ENCODE peak calls at places on chromosomes 4 and X, in four cellular contexts. W is osteocyte, O is endothelial cell, B is foreskin keratinocyte. U is an unnamed sample.

GRCh38 chr4:74055096-74055495 is 16.6 kb upstream of the CXCL3 start:
- DNase-seq in O (no peak), B (no peak), W (no peak), U (no peak)

GRCh38 chr4:56147371-56147770 is 198.6 kb downstream of the CEP135 start:
- DNase-seq in O (no peak), W (no peak), B (no peak), U (no peak)

GRCh38 chr4:160316036-160316435 is 1213.2 kb downstream of the RAPGEF2 start:
- DNase-seq in B (no peak), W (no peak), O (no peak), U (no peak)

GRCh38 chr4:85803846-85804245 is 328.9 kb downstream of the ARHGAP24 start:
- DNase-seq in B (no peak), O (no peak), W (no peak), U (no peak)

GRCh38 chr4:89708903-89709361 is 128.0 kb downstream of the SNCA start:
- DNase-seq in O (peak; percentile 29), W (no peak), B (no peak), U (no peak)

GRCh38 chr4:181819951-181820350 is 423.3 kb upstream of the TENM3 start:
- DNase-seq in W (no peak), B (no peak), O (no peak), U (no peak)

GRCh38 chrX:110241816-110242215 is 76.1 kb downstream of the AMMECR1 start:
- DNase-seq in W (no peak), B (no peak), O (no peak), U (no peak)

GRCh38 chr4:176377705-176378302 is 58.0 kb downstream of the SPCS3 start:
- DNase-seq in B (no peak), O (no peak), W (no peak), U (no peak)

GRCh38 chr4:137611998-137612700 is 79.9 kb upstream of the PCDH18 start:
- DNase-seq in W (no peak), O (no peak), B (no peak), U (no peak)

GRCh38 chrX:149877157-149877556 is 3.8 kb upstream of the MAGEA8 start:
- DNase-seq in B (no peak), O (no peak), W (no peak), U (no peak)

GRCh38 chrX:113512700-113513395 is 672.2 kb upstream of the AMOT start:
- DNase-seq in O (no peak), W (no peak), B (peak; percentile 66), U (no peak)

GRCh38 chr4:147683172-147683571 is 791 bp downstream of the PRMT9 start:
- DNase-seq in B (no peak), W (no peak), O (no peak), U (no peak)

GRCh38 chrX:39201305-39201990 is 400.2 kb downstream of the MID1IP1 start:
- DNase-seq in B (peak; percentile 56), O (no peak), W (no peak), U (no peak)

GRCh38 chrX:101265869-101266428 is 25.2 kb downstream of the TAF7L start:
- DNase-seq in B (no peak), O (no peak), W (no peak), U (no peak)

GRCh38 chr4:105963461-105964400 is 68.5 kb downstream of the NPNT start:
- DNase-seq in B (peak; percentile 91), O (no peak), W (no peak), U (no peak)

GRCh38 chr4:109729155-109729562 is 711 bp downstream of the PLA2G12A start:
- DNase-seq in O (no peak), W (no peak), B (no peak), U (no peak)

GRCh38 chrX:133598596-133599334 is 183.5 kb upstream of the GPC4 start:
- DNase-seq in O (no peak), B (no peak), W (no peak), U (no peak)

GRCh38 chrX:119040432-119040831 is 32.4 kb upstream of the CT47C1 start:
- DNase-seq in O (no peak), B (no peak), W (no peak), U (no peak)

GRCh38 chrX:95885074-95885473 is 799.6 kb upstream of the DIAPH2 start:
- DNase-seq in B (no peak), O (no peak), W (no peak), U (no peak)

GRCh38 chr4:148293571-148293970 is 148.6 kb downstream of the NR3C2 start:
- DNase-seq in B (no peak), W (no peak), O (no peak), U (no peak)

GRCh38 chrX:1476682-1477081 is 24.0 kb upstream of the ASMTL start:
- DNase-seq in W (peak; percentile 66), O (no peak), B (no peak), U (no peak)

GRCh38 chrX:103464071-103464773 is 55.1 kb downstream of the RAB40A start:
- DNase-seq in B (no peak), W (no peak), O (peak; percentile 22), U (no peak)

GRCh38 chr4:150199056-150199455 is 120.8 kb downstream of the DCLK2 start:
- DNase-seq in O (no peak), B (no peak), W (no peak), U (no peak)

DNA sequence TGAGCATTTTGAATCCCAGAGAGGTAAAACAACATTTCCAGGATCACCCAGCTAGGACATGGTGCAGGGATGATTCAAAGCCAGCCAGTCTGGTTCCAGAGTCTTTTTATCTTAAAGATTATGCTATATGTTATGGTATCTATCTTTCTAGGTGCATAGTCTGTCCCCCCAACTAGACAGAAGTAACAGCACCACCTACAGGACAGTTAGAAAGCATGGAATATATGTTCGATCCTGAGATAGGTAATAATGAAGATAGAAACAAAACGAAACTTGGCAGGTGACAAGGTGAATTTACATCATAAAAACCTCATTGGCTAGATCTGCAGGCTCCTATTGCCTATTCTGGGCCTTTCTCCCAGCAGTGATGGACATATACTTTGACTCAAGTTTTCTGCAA is 723.2 kb downstream of the SMARCA1 start:
- DNase-seq in B (no peak), O (no peak), W (no peak), U (no peak)
- TF ChIP-seq CTCF in B (peak; percentile 5), O (no peak), W (no peak), U (no peak)

GRCh38 chrX:57083143-57083542 is 38.2 kb downstream of the SPIN2B start:
- DNase-seq in W (no peak), O (no peak), B (no peak), U (no peak)
- TF ChIP-seq CTCF in W (no peak), O (no peak), B (no peak), U (no peak)

GRCh38 chrX:17529349-17529748 is 154.3 kb downstream of the NHS start:
- DNase-seq in W (no peak), O (no peak), B (no peak), U (no peak)

GRCh38 chrX:17535229-17535628 is 160.2 kb downstream of the NHS start:
- DNase-seq in O (peak; percentile 25), W (no peak), B (no peak), U (no peak)

GRCh38 chrX:17527932-17528331 is 152.9 kb downstream of the NHS start:
- DNase-seq in O (no peak), B (no peak), W (no peak), U (no peak)

GRCh38 chrX:17527135-17527701 is 152.2 kb downstream of the NHS start:
- DNase-seq in B (no peak), W (no peak), O (no peak), U (no peak)

DNA sequence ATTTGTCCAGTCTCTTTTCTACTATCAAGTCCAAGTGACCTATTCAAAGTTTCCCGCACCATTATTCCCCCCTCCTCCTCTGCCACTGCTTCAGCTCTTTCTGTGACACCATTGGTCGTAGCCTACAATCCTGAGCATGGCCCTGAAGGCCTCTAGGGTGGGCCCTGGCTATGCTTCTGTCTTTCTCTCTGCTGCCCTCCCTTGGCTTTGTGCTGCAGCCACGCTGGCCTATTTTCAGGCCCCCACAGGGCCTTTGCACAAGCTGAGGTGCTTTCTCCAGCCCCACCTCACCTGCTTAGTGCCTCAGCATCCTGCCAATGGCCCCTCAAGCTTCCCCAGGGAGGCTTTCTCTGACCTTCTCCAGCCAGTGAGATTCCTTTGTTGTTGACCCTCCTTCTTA is 156.5 kb downstream of the NHS start:
- DNase-seq in B (no peak), W (no peak), O (no peak), U (no peak)
- TF ChIP-seq CTCF in B (no peak), W (no peak), O (no peak), U (no peak)

GRCh38 chrX:55524487-55524886 is 34.8 kb upstream of the USP51 start:
- DNase-seq in O (no peak), B (no peak), W (no peak), U (no peak)
- TF ChIP-seq CTCF in O (no peak), B (peak; percentile 15), W (no peak), U (no peak)

DNA sequence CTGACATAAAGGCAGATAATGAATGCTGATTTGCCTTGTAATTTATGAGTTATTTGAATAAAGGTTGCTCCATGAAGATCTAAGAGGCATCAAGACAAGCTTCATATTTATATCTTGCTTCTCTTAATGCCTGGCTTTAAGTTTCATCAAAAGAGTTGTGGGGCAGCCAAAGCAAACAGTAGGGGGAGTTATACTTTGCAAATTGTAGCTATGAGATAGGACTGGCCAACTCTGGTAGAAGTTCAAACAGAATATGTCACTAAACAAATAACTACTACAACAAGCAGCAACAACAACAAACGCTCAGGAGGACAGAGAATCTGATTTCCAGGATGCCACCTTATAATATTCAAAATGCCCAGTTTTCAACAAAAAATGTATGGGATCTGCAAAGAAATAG is 69.1 kb upstream of the PLAC1 start:
- DNase-seq in O (no peak), B (no peak), W (no peak), U (no peak)
- TF ChIP-seq CTCF in O (no peak), B (peak; percentile 19), W (no peak), U (no peak)

GRCh38 chr4:2713337-2713736 is 42.8 kb downstream of the TNIP2 start:
- DNase-seq in W (no peak), O (no peak), B (no peak), U (no peak)

GRCh38 chr4:2714071-2714770 is 41.9 kb downstream of the TNIP2 start:
- DNase-seq in B (no peak), O (no peak), W (no peak), U (no peak)

GRCh38 chr4:2714918-2715317 is 41.2 kb downstream of the TNIP2 start:
- DNase-seq in B (no peak), W (no peak), O (no peak), U (no peak)

GRCh38 chr4:2715426-2715825 is 40.7 kb downstream of the TNIP2 start:
- DNase-seq in B (no peak), W (no peak), O (no peak), U (no peak)

DNA sequence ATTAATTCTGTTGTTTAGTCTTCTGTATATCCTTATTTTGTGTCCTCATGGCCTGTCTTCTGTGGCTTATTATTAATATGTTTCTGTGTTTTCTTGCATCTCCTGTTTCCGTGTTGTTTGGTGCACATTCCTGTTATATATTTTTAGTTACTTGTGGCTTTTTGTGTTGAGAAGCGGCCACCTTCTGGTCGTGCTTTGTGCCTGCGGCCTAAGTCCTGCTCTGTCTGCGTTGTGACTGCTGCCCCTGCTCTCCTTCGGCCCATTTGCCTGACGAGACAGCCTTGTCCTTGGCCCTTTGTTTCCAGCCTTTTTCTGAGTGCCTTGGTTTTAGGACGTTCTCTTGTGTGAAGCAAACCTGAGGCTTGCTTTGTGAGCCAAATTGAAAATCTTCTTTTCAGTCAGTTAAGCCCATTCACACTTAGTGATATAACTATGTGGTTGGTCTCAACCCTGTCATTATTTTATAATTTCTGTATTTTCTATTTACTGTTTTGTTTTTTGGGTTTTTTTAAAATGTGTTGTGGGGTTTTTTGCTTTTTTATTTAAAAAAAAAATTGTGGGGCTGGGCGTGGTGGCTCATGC is 43.8 kb downstream of the TNIP2 start:
- DNase-seq in O (peak; percentile 33), B (no peak), W (no peak), U (no peak)
- TF ChIP-seq CTCF in O (peak; percentile 20), B (no peak), W (peak; percentile 48), U (no peak)